ENCODE peak calls at places on chromosomes 12 and 14, in five cellular contexts. One of them, this sample, is unnamed. For H3K4me1, the result is how much of the 10 kb centered on the place peaks cover.

GRCh38 chr12:121154793-121155375 is 22.2 kb downstream of the P2RX7 start:
- DNase-seq in heart left ventricle: no peak
- DNase-seq in MM.1S: no peak
- DNase-seq in heart right ventricle: no peak
- DNase-seq in H9: no peak
- DNase-seq in this sample: no peak

GRCh38 chr12:21451529-21451928 is 14.1 kb downstream of the PYROXD1 start:
- DNase-seq in MM.1S: no peak
- DNase-seq in heart right ventricle: no peak
- DNase-seq in H9: no peak
- DNase-seq in heart left ventricle: no peak
- DNase-seq in this sample: no peak

GRCh38 chr12:41437578-41437977 is 249.5 kb downstream of the PDZRN4 start:
- DNase-seq in MM.1S: peak
- DNase-seq in H9: no peak
- DNase-seq in heart left ventricle: no peak
- DNase-seq in heart right ventricle: no peak
- DNase-seq in this sample: no peak

GRCh38 chr14:71403673-71404072 is 496.4 kb downstream of the PCNX1 start:
- DNase-seq in MM.1S: peak
- DNase-seq in H9: no peak
- DNase-seq in heart right ventricle: no peak
- DNase-seq in heart left ventricle: no peak
- DNase-seq in this sample: no peak

GRCh38 chr12:124684971-124685688 is 117.7 kb upstream of the NCOR2 start:
- DNase-seq in heart right ventricle: no peak
- DNase-seq in H9: no peak
- DNase-seq in heart left ventricle: no peak
- DNase-seq in MM.1S: no peak
- DNase-seq in this sample: peak

GRCh38 chr14:61485670-61486069 is 164.3 kb downstream of the PRKCH start:
- DNase-seq in H9: no peak
- DNase-seq in heart right ventricle: no peak
- DNase-seq in heart left ventricle: no peak
- DNase-seq in MM.1S: no peak
- DNase-seq in this sample: no peak

GRCh38 chr14:30521899-30522736 is 36.8 kb upstream of the G2E3 start:
- DNase-seq in heart left ventricle: no peak
- DNase-seq in heart right ventricle: no peak
- DNase-seq in H9: no peak
- DNase-seq in MM.1S: peak
- DNase-seq in this sample: no peak

GRCh38 chr12:112855375-112855774 is 51.4 kb upstream of the OAS1 start:
- DNase-seq in heart left ventricle: no peak
- DNase-seq in heart right ventricle: no peak
- DNase-seq in MM.1S: no peak
- DNase-seq in H9: peak
- DNase-seq in this sample: no peak

GRCh38 chr12:72057330-72057911 is 118.8 kb downstream of the TPH2 start:
- DNase-seq in H9: no peak
- DNase-seq in heart right ventricle: no peak
- DNase-seq in MM.1S: no peak
- DNase-seq in heart left ventricle: no peak
- DNase-seq in this sample: no peak

GRCh38 chr14:55297611-55298323 is 26.5 kb downstream of the FBXO34 start:
- DNase-seq in MM.1S: peak
- DNase-seq in heart right ventricle: no peak
- DNase-seq in heart left ventricle: no peak
- DNase-seq in H9: no peak
- DNase-seq in this sample: no peak

GRCh38 chr12:116012757-116013156 is 264.7 kb downstream of the MED13L start:
- DNase-seq in heart left ventricle: no peak
- DNase-seq in heart right ventricle: no peak
- DNase-seq in MM.1S: no peak
- DNase-seq in H9: no peak
- DNase-seq in this sample: no peak

GRCh38 chr12:106089935-106090334 is 48.8 kb downstream of the NUAK1 start:
- DNase-seq in heart left ventricle: no peak
- DNase-seq in heart right ventricle: no peak
- DNase-seq in MM.1S: no peak
- DNase-seq in H9: no peak
- DNase-seq in this sample: peak

GRCh38 chr12:32603858-32604257 is 75.2 kb upstream of the DNM1L start:
- DNase-seq in H9: no peak
- DNase-seq in MM.1S: no peak
- DNase-seq in heart left ventricle: no peak
- DNase-seq in heart right ventricle: no peak
- DNase-seq in this sample: no peak

DNA sequence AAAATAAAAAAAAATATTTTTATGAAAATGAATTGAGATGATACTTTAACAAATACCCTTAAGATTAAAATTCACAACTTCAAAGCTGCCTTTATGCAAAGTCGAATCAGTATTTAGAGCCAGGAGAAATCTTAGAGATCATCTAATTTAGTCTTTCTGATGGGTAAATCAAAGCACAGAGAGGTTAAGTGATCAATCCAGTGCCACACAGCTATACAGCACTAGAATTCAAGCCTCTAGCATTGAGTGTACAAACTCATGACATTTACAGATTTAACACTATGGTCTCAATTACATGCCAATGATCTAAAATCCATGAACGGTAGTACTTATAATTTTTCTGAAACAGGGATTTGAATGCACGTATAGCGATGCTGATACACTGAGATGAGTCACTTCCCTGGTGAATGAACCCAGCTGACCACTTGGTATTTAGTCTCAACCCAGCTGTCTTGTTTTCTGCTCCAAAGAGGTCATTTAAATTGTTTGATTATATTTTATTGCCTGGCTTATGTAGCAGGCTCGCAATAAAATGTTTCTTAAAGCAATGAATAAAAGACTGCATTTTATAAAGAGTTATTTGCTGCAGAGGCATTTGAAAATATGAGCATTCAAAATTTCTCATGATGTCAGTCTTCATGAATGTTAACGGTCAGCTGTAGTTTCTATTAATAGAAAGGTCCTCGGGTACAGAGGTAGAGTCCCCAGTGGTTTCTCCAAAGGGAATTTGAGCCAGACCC is 152.4 kb upstream of the PRICKLE1 start:
- DNase-seq in H9: no peak
- DNase-seq in MM.1S: no peak
- DNase-seq in heart left ventricle: no peak
- DNase-seq in heart right ventricle: no peak
- DNase-seq in this sample: no peak
- H3K27ac ChIP-seq in H9: no peak
- H3K27ac ChIP-seq in MM.1S: no peak
- H3K27ac ChIP-seq in heart left ventricle: peak
- H3K27ac ChIP-seq in heart right ventricle: peak
- H3K27ac ChIP-seq in this sample: no peak

DNA sequence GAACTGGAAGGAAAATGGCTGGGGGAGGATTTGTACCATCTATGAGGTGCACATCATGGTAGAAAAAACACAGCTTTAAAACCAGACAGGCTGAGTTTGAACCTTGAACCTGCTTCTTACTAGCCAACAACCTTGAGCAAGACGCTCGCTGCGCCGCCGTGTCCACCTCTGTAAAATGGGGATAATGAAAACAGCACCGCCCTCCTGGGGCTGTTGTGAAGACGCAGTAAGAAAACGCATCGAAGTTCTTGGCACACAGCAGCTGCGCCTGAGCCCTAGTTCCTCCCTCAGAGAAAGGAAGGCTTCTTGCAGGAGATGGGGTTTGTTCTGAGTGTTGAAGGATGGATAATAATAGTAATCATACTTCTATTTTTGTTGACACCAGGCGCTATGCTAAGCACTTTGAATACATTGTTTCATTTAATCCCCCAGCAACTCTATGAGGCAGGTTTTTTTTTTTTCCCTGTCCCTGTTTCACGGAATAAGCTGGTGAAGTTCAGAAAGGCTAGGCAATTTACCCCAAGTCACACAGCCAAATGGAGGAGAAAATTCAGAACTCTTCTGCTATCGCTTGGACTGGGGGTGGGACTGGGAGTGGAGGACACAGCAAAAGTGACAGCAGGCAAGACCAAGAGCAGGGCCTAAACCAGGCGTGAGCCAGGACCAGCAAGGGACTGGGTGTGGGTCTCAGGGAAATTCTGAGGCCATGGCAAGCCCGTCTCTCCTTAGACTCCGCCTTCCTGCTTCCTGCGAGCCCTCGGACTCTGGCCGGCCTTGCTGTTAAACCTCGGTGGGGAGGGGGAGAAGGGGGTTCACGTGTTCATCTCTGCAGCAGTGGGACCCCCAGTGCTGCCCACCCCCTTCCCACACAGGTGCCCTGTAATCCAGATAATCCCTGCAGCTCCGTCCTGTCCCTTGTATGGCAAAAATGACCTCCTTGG is 97.5 kb downstream of the LRRC74A start:
- DNase-seq in heart right ventricle: no peak
- DNase-seq in MM.1S: no peak
- DNase-seq in heart left ventricle: no peak
- DNase-seq in H9: no peak
- DNase-seq in this sample: no peak
- H3K4me1 ChIP-seq in heart right ventricle: half or more
- H3K4me1 ChIP-seq in MM.1S: under half
- H3K4me1 ChIP-seq in heart left ventricle: half or more
- H3K4me1 ChIP-seq in H9: under half
- H3K4me1 ChIP-seq in this sample: under half

GRCh38 chr12:110304061-110304551 is 23.1 kb downstream of the ATP2A2 start:
- DNase-seq in heart right ventricle: no peak
- DNase-seq in heart left ventricle: no peak
- DNase-seq in MM.1S: no peak
- DNase-seq in H9: no peak
- DNase-seq in this sample: no peak

GRCh38 chr12:110301065-110301806 is 20.2 kb downstream of the ATP2A2 start:
- DNase-seq in heart right ventricle: no peak
- DNase-seq in heart left ventricle: no peak
- DNase-seq in H9: no peak
- DNase-seq in MM.1S: no peak
- DNase-seq in this sample: no peak
- H3K27ac ChIP-seq in heart right ventricle: peak
- H3K27ac ChIP-seq in heart left ventricle: peak
- H3K27ac ChIP-seq in H9: no peak
- H3K27ac ChIP-seq in MM.1S: no peak
- H3K27ac ChIP-seq in this sample: peak

DNA sequence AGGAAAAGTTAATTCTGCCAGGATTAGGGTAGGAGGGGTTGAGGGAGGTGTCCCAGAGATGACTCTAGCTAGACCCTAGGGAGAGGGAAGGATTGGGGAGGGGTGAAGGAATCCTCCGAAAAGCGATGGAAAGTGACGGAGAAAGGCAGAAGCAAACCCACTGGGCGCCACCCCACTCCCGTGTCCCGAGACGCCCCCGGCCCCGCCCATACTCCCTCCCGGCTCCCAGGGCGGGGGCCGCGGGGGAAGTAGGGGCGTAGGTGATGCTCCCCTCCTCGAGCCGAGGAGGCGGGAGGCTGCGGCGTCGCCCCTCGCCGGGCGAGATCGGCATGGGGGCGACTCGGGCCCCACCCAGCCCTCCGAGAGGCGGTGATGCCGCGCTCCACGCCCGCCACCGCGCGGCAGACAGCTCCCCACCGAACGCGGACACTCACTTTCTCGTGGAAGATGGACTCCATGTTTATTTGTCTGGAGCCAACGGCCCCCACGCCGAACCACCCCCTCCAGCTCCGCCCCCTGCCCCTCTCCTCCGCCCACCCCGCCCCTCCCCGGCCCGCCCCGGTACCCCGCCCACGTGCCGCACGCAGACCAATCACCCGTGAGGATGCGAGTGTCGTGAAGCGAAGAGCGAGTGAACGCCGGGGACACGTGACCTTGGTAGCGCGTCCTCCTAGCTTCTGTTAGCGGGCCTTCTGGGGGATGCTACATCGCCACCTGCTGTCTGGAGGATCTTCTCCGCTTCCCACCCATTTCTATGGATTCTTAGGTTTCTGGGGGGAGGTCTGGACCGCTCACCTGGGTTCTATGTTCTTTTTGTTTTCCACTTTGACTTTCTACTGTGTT is at the start of gene ATXN3:
- DNase-seq in heart left ventricle: peak
- DNase-seq in heart right ventricle: peak
- DNase-seq in H9: peak
- DNase-seq in MM.1S: peak
- DNase-seq in this sample: peak
- H3K4me1 ChIP-seq in heart left ventricle: under half
- H3K4me1 ChIP-seq in heart right ventricle: under half
- H3K4me1 ChIP-seq in H9: under half
- H3K4me1 ChIP-seq in MM.1S: under half
- H3K4me1 ChIP-seq in this sample: under half

GRCh38 chr12:46024099-46024498 is 33.7 kb upstream of the SCAF11 start:
- DNase-seq in H9: no peak
- DNase-seq in heart left ventricle: no peak
- DNase-seq in MM.1S: no peak
- DNase-seq in heart right ventricle: no peak
- DNase-seq in this sample: no peak

DNA sequence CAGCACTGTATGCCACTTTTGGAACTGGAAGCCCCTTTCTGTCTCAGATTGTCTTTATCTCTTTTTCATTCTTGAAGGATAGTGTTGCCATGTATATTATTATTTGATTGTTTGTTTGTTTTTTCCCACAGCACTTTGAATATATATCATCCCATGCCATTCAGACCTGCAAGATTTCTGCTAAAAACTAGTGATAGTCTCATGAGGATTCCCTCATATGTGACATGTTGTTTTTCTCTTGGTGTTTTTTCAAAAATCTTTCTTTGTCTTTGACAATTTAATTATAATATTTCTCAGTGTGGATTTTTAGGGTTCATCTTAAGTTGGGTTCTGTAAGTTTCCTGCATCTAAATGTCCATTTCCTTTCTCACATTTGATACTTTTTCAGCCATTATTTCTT is 36.8 kb upstream of the SCAF11 start:
- DNase-seq in heart right ventricle: no peak
- DNase-seq in heart left ventricle: no peak
- DNase-seq in H9: no peak
- DNase-seq in MM.1S: no peak
- DNase-seq in this sample: no peak
- H3K27ac ChIP-seq in heart right ventricle: no peak
- H3K27ac ChIP-seq in heart left ventricle: no peak
- H3K27ac ChIP-seq in H9: no peak
- H3K27ac ChIP-seq in MM.1S: no peak
- H3K27ac ChIP-seq in this sample: no peak

DNA sequence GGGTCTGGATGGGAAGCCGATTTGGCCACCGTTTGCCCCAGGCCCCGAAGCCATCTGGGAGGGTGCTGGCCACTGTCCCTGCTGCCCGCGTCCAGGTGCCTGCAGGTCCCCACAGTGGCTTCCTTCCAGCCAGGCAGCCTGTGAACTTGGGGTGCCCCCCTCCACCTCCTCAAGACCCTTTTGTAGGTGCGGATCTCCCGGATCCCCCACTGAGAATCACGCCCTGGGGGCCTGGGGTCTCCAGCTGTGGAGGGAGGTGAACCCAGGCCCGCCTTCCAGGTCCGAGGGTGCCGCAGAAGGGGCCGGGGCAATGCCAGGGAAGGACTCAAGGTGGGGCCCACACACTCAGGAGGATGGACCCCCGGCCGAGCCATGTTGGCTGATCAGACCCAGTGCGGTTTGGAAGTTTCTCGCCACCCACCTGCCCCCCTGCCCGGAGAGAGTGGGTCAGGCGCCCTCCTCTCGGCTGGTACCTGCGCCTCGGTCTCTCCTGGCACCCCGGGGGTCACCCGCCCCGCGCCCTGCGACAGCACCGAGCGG is 1.7 kb downstream of the MMP17 start:
- DNase-seq in MM.1S: no peak
- DNase-seq in heart right ventricle: no peak
- DNase-seq in H9: peak
- DNase-seq in heart left ventricle: no peak
- DNase-seq in this sample: no peak
- H3K4me1 ChIP-seq in MM.1S: under half
- H3K4me1 ChIP-seq in heart right ventricle: under half
- H3K4me1 ChIP-seq in H9: under half
- H3K4me1 ChIP-seq in heart left ventricle: under half
- H3K4me1 ChIP-seq in this sample: under half